ENCODE peak calls at places on chromosomes 12 and 14, in four cellular contexts. One of them, this sample, is unnamed.

GRCh38 chr14:38039526-38039925 is 168.2 kb upstream of the SSTR1 start:
- DNase-seq in activated CD8-positive, alpha-beta memory T cell treated with anti-CD3 and anti-CD28 coated beads for 1 hour: no peak
- DNase-seq in choroid plexus epithelial cell: no peak
- DNase-seq in HTR-8/SVneo: no peak
- DNase-seq in this sample: no peak

GRCh38 chr14:20805485-20805884 is 2.8 kb upstream of the RNASE1 start:
- DNase-seq in activated CD8-positive, alpha-beta memory T cell treated with anti-CD3 and anti-CD28 coated beads for 1 hour: no peak
- DNase-seq in choroid plexus epithelial cell: no peak
- DNase-seq in HTR-8/SVneo: no peak
- DNase-seq in this sample: no peak

GRCh38 chr12:120529641-120530314 is 820 bp upstream of the COQ5 start:
- DNase-seq in activated CD8-positive, alpha-beta memory T cell treated with anti-CD3 and anti-CD28 coated beads for 1 hour: no peak
- DNase-seq in choroid plexus epithelial cell: peak; percentile 79
- DNase-seq in HTR-8/SVneo: no peak
- DNase-seq in this sample: no peak

GRCh38 chr12:53451661-53452158 is at the start of gene PCBP2:
- DNase-seq in activated CD8-positive, alpha-beta memory T cell treated with anti-CD3 and anti-CD28 coated beads for 1 hour: peak; percentile 94
- DNase-seq in choroid plexus epithelial cell: peak; percentile 100
- DNase-seq in HTR-8/SVneo: peak; percentile 93
- DNase-seq in this sample: peak; percentile 98

GRCh38 chr12:20421338-20421890 is 53.1 kb downstream of the PDE3A start:
- DNase-seq in activated CD8-positive, alpha-beta memory T cell treated with anti-CD3 and anti-CD28 coated beads for 1 hour: no peak
- DNase-seq in choroid plexus epithelial cell: peak; percentile 71
- DNase-seq in HTR-8/SVneo: no peak
- DNase-seq in this sample: no peak

GRCh38 chr14:97401714-97402113 is 604.5 kb downstream of the VRK1 start:
- DNase-seq in activated CD8-positive, alpha-beta memory T cell treated with anti-CD3 and anti-CD28 coated beads for 1 hour: no peak
- DNase-seq in choroid plexus epithelial cell: no peak
- DNase-seq in HTR-8/SVneo: no peak
- DNase-seq in this sample: no peak

GRCh38 chr14:23053426-23053825 is 3.9 kb downstream of the CDH24 start:
- DNase-seq in activated CD8-positive, alpha-beta memory T cell treated with anti-CD3 and anti-CD28 coated beads for 1 hour: no peak
- DNase-seq in choroid plexus epithelial cell: no peak
- DNase-seq in HTR-8/SVneo: no peak
- DNase-seq in this sample: no peak

GRCh38 chr12:91211869-91212268 is 29.3 kb upstream of the DCN start:
- DNase-seq in activated CD8-positive, alpha-beta memory T cell treated with anti-CD3 and anti-CD28 coated beads for 1 hour: no peak
- DNase-seq in choroid plexus epithelial cell: no peak
- DNase-seq in HTR-8/SVneo: no peak
- DNase-seq in this sample: no peak

GRCh38 chr12:132444957-132445883 is 44.7 kb upstream of the FBRSL1 start:
- DNase-seq in activated CD8-positive, alpha-beta memory T cell treated with anti-CD3 and anti-CD28 coated beads for 1 hour: peak; percentile 37
- DNase-seq in choroid plexus epithelial cell: no peak
- DNase-seq in HTR-8/SVneo: no peak
- DNase-seq in this sample: peak; percentile 51

GRCh38 chr12:103799504-103800251 is 41.4 kb downstream of the NT5DC3 start:
- DNase-seq in activated CD8-positive, alpha-beta memory T cell treated with anti-CD3 and anti-CD28 coated beads for 1 hour: no peak
- DNase-seq in choroid plexus epithelial cell: peak; percentile 95
- DNase-seq in HTR-8/SVneo: peak; percentile 37
- DNase-seq in this sample: peak; percentile 38

GRCh38 chr14:88604213-88604612 is 41.4 kb downstream of the ZC3H14 start:
- DNase-seq in activated CD8-positive, alpha-beta memory T cell treated with anti-CD3 and anti-CD28 coated beads for 1 hour: no peak
- DNase-seq in choroid plexus epithelial cell: no peak
- DNase-seq in HTR-8/SVneo: no peak
- DNase-seq in this sample: no peak

GRCh38 chr14:38139926-38140325 is 67.8 kb upstream of the SSTR1 start:
- DNase-seq in activated CD8-positive, alpha-beta memory T cell treated with anti-CD3 and anti-CD28 coated beads for 1 hour: no peak
- DNase-seq in choroid plexus epithelial cell: no peak
- DNase-seq in HTR-8/SVneo: no peak
- DNase-seq in this sample: no peak

GRCh38 chr12:23830210-23830609 is 119.3 kb downstream of the SOX5 start:
- DNase-seq in activated CD8-positive, alpha-beta memory T cell treated with anti-CD3 and anti-CD28 coated beads for 1 hour: no peak
- DNase-seq in choroid plexus epithelial cell: no peak
- DNase-seq in HTR-8/SVneo: no peak
- DNase-seq in this sample: no peak

GRCh38 chr14:45650754-45651153 is 397.8 kb upstream of the MIS18BP1 start:
- DNase-seq in activated CD8-positive, alpha-beta memory T cell treated with anti-CD3 and anti-CD28 coated beads for 1 hour: no peak
- DNase-seq in choroid plexus epithelial cell: no peak
- DNase-seq in HTR-8/SVneo: no peak
- DNase-seq in this sample: no peak

GRCh38 chr12:21690704-21691368 is 33.2 kb upstream of the LDHB start:
- DNase-seq in activated CD8-positive, alpha-beta memory T cell treated with anti-CD3 and anti-CD28 coated beads for 1 hour: no peak
- DNase-seq in choroid plexus epithelial cell: no peak
- DNase-seq in HTR-8/SVneo: no peak
- DNase-seq in this sample: no peak

GRCh38 chr12:59938190-59938962 is 342.5 kb downstream of the SLC16A7 start:
- DNase-seq in activated CD8-positive, alpha-beta memory T cell treated with anti-CD3 and anti-CD28 coated beads for 1 hour: no peak
- DNase-seq in choroid plexus epithelial cell: no peak
- DNase-seq in HTR-8/SVneo: no peak
- DNase-seq in this sample: no peak

GRCh38 chr12:24381790-24382189 is 432.3 kb upstream of the SOX5 start:
- DNase-seq in activated CD8-positive, alpha-beta memory T cell treated with anti-CD3 and anti-CD28 coated beads for 1 hour: no peak
- DNase-seq in choroid plexus epithelial cell: no peak
- DNase-seq in HTR-8/SVneo: no peak
- DNase-seq in this sample: no peak

GRCh38 chr14:94387051-94388026 is 1.1 kb downstream of the SERPINA1 start:
- DNase-seq in activated CD8-positive, alpha-beta memory T cell treated with anti-CD3 and anti-CD28 coated beads for 1 hour: no peak
- DNase-seq in choroid plexus epithelial cell: no peak
- DNase-seq in HTR-8/SVneo: no peak
- DNase-seq in this sample: peak; percentile 34

GRCh38 chr12:132171293-132171967 is 27.2 kb downstream of the NOC4L start:
- DNase-seq in activated CD8-positive, alpha-beta memory T cell treated with anti-CD3 and anti-CD28 coated beads for 1 hour: no peak
- DNase-seq in choroid plexus epithelial cell: no peak
- DNase-seq in HTR-8/SVneo: no peak
- DNase-seq in this sample: no peak

GRCh38 chr14:104314251-104314941 is 176.0 kb downstream of the KIF26A start:
- DNase-seq in activated CD8-positive, alpha-beta memory T cell treated with anti-CD3 and anti-CD28 coated beads for 1 hour: no peak
- DNase-seq in choroid plexus epithelial cell: no peak
- DNase-seq in HTR-8/SVneo: no peak
- DNase-seq in this sample: no peak

GRCh38 chr12:25020621-25021243 is 71.8 kb upstream of the BCAT1 start:
- DNase-seq in activated CD8-positive, alpha-beta memory T cell treated with anti-CD3 and anti-CD28 coated beads for 1 hour: no peak
- DNase-seq in choroid plexus epithelial cell: no peak
- DNase-seq in HTR-8/SVneo: no peak
- DNase-seq in this sample: no peak

GRCh38 chr12:26429070-26429691 is 233.8 kb downstream of the SSPN start:
- DNase-seq in activated CD8-positive, alpha-beta memory T cell treated with anti-CD3 and anti-CD28 coated beads for 1 hour: no peak
- DNase-seq in choroid plexus epithelial cell: no peak
- DNase-seq in HTR-8/SVneo: no peak
- DNase-seq in this sample: no peak

GRCh38 chr14:73462078-73462715 is 3.9 kb upstream of the NUMB start:
- DNase-seq in activated CD8-positive, alpha-beta memory T cell treated with anti-CD3 and anti-CD28 coated beads for 1 hour: no peak
- DNase-seq in choroid plexus epithelial cell: peak; percentile 61
- DNase-seq in HTR-8/SVneo: no peak
- DNase-seq in this sample: peak; percentile 92

This sample was measured in mucosa of gallbladder.